ENCODE peak calls at places on chromosomes 1 and 21, in nine cellular contexts. Y is CD4-positive, CD25-positive, alpha-beta regulatory T cell; Z is thoracic aorta; O is body of pancreas; I is fibroblast of lung; P is sigmoid colon; F is Panc1; Q is transverse colon; N is neuronal stem cell. S is an unnamed sample.

GRCh38 chr21:17343055-17343454 is 169.8 kb upstream of the CXADR start:
- DNase-seq in Y (no peak), Z (no peak), O (no peak), I (peak; percentile 26), P (no peak), F (no peak), Q (no peak), N (peak; percentile 58), S (no peak)

GRCh38 chr21:29749223-29749622 is 190.6 kb downstream of the GRIK1 start:
- DNase-seq in Y (no peak), Z (no peak), O (no peak), I (no peak), P (no peak), F (no peak), Q (no peak), N (no peak), S (no peak)

GRCh38 chr1:116531917-116532316 is 38.9 kb downstream of the CD58 start:
- DNase-seq in Y (no peak), Z (no peak), O (no peak), I (no peak), P (no peak), F (no peak), Q (no peak), N (no peak), S (no peak)

GRCh38 chr1:225435487-225435886 is 7.6 kb upstream of the LBR start:
- DNase-seq in Y (no peak), Z (no peak), O (no peak), I (no peak), P (no peak), F (no peak), Q (no peak), N (no peak), S (no peak)

GRCh38 chr1:235093013-235093618 is 35.5 kb downstream of the TOMM20 start:
- DNase-seq in Y (no peak), Z (no peak), O (peak; percentile 39), I (peak; percentile 73), P (no peak), F (no peak), Q (peak; percentile 59), N (no peak), S (peak; percentile 65)

GRCh38 chr1:54376085-54377039 is 29.8 kb downstream of the SSBP3 start:
- DNase-seq in Y (no peak), Z (no peak), O (no peak), I (no peak), P (no peak), F (no peak), Q (peak; percentile 71), N (no peak), S (no peak)

GRCh38 chr1:23619299-23620188 is 60.2 kb upstream of the ID3 start:
- DNase-seq in Y (peak; percentile 91), Z (no peak), O (peak; percentile 67), I (no peak), P (no peak), F (no peak), Q (peak; percentile 85), N (no peak), S (peak; percentile 68)

GRCh38 chr1:107529511-107530149 is 388.8 kb downstream of the NTNG1 start:
- DNase-seq in Y (no peak), Z (no peak), O (peak; percentile 25), I (peak; percentile 70), P (no peak), F (peak; percentile 35), Q (peak; percentile 19), N (peak; percentile 24), S (peak; percentile 3)

GRCh38 chr1:39936724-39937491 is 18.0 kb upstream of the MFSD2A start:
- DNase-seq in Y (no peak), Z (no peak), O (no peak), I (no peak), P (no peak), F (no peak), Q (no peak), N (no peak), S (no peak)

GRCh38 chr1:228321895-228322294 is 84.7 kb downstream of the TRIM11 start:
- DNase-seq in Y (no peak), Z (no peak), O (no peak), I (no peak), P (no peak), F (no peak), Q (no peak), N (no peak), S (no peak)

GRCh38 chr1:107990606-107991005 is 25.6 kb upstream of the VAV3 start:
- DNase-seq in Y (no peak), Z (no peak), O (no peak), I (no peak), P (no peak), F (no peak), Q (no peak), N (no peak), S (no peak)

GRCh38 chr1:212485895-212486590 is 53.3 kb downstream of the NENF start:
- DNase-seq in Y (no peak), Z (peak; percentile 79), O (peak; percentile 56), I (peak; percentile 89), P (peak; percentile 83), F (peak; percentile 66), Q (peak; percentile 69), N (peak; percentile 38), S (peak; percentile 63)

GRCh38 chr1:39566441-39567137 is 10.0 kb downstream of the PABPC4 start:
- DNase-seq in Y (no peak), Z (no peak), O (peak; percentile 91), I (no peak), P (no peak), F (no peak), Q (peak; percentile 84), N (no peak), S (no peak)

GRCh38 chr1:4585705-4586104 is 68.7 kb upstream of the AJAP1 start:
- DNase-seq in Y (no peak), Z (no peak), O (no peak), I (no peak), P (no peak), F (no peak), Q (no peak), N (no peak), S (no peak)

GRCh38 chr1:55428944-55429931 is 214.1 kb upstream of the USP24 start:
- DNase-seq in Y (no peak), Z (peak; percentile 88), O (peak; percentile 19), I (peak; percentile 98), P (peak; percentile 70), F (peak; percentile 100), Q (peak; percentile 11), N (no peak), S (peak; percentile 13)

GRCh38 chr1:203453016-203453415 is 22.6 kb upstream of the PRELP start:
- DNase-seq in Y (no peak), Z (no peak), O (no peak), I (no peak), P (no peak), F (no peak), Q (no peak), N (no peak), S (no peak)

GRCh38 chr1:50357186-50357585 is 66.1 kb downstream of the DMRTA2 start:
- DNase-seq in Y (no peak), Z (no peak), O (no peak), I (no peak), P (no peak), F (no peak), Q (no peak), N (no peak), S (no peak)

GRCh38 chr1:26350701-26351590 is 3.0 kb downstream of the CRYBG2 start:
- DNase-seq in Y (no peak), Z (no peak), O (no peak), I (no peak), P (no peak), F (no peak), Q (peak; percentile 63), N (peak; percentile 65), S (no peak)

DNA sequence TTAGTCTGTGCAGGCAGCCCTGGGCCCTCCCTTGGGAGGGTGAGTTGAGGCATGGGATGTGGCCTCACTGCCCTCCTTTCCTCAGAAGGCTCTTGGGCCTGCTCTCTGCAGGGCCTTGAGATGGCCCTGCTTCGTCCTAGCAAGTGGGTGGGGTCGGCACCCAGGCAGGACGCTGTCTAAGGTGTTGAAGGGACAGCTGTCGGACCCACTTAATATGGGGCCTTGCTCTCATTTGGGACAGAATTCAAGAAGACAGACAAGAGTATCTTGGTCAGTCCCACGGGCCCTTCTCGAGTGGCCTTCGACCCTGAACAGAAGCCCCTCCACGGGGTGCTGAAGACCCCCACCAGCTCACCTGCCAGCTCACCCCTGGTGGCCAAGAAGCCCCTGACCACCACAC is 26.0 kb upstream of the PDXK start:
- DNase-seq in Y (no peak), Z (no peak), O (no peak), I (no peak), P (no peak), F (no peak), Q (no peak), N (no peak), S (no peak)
- H3K36me3 ChIP-seq in Y (peaks cover 73% of the 10 kb centered on the region), Z (peaks cover 33% of the 10 kb centered on the region), O (peaks cover 22% of the 10 kb centered on the region), I (peaks cover 18% of the 10 kb centered on the region), P (peaks cover 88% of the 10 kb centered on the region), F (no peaks in the 10 kb centered on the region), Q (no peaks in the 10 kb centered on the region), N (peaks cover 94% of the 10 kb centered on the region), S (peaks cover 53% of the 10 kb centered on the region)

GRCh38 chr21:42279341-42279871 is 35.8 kb downstream of the TFF3 start:
- DNase-seq in Y (no peak), Z (no peak), O (no peak), I (no peak), P (no peak), F (no peak), Q (no peak), N (no peak), S (no peak)

GRCh38 chr21:42279888-42280287 is 35.3 kb downstream of the TFF3 start:
- DNase-seq in Y (no peak), Z (no peak), O (no peak), I (no peak), P (no peak), F (no peak), Q (no peak), N (no peak), S (no peak)

GRCh38 chr21:42282021-42282420 is 33.2 kb downstream of the TFF3 start:
- DNase-seq in Y (no peak), Z (no peak), O (no peak), I (no peak), P (no peak), F (no peak), Q (no peak), N (no peak), S (no peak)

GRCh38 chr21:42281196-42281680 is 34.0 kb downstream of the TFF3 start:
- DNase-seq in Y (no peak), Z (no peak), O (no peak), I (no peak), P (no peak), F (no peak), Q (no peak), N (no peak), S (no peak)

GRCh38 chr21:42280356-42281195 is 34.6 kb downstream of the TFF3 start:
- DNase-seq in Y (no peak), Z (no peak), O (no peak), I (no peak), P (no peak), F (no peak), Q (no peak), N (no peak), S (no peak)
- H3K27me3 ChIP-seq in Y (no peaks in the 10 kb centered on the region), Z (no peaks in the 10 kb centered on the region), O (no peaks in the 10 kb centered on the region), I (no peaks in the 10 kb centered on the region), P (no peaks in the 10 kb centered on the region), F (no peaks in the 10 kb centered on the region), Q (no peaks in the 10 kb centered on the region), N (no peaks in the 10 kb centered on the region), S (no peaks in the 10 kb centered on the region)

GRCh38 chr1:248215880-248216279 is 15.3 kb upstream of the OR2M4 start:
- DNase-seq in Y (no peak), Z (no peak), O (no peak), I (no peak), P (no peak), F (no peak), Q (no peak), N (no peak), S (no peak)
- H3K4me1 ChIP-seq in Y (no peaks in the 10 kb centered on the region), Z (no peaks in the 10 kb centered on the region), O (no peaks in the 10 kb centered on the region), I (no peaks in the 10 kb centered on the region), P (no peaks in the 10 kb centered on the region), F (no peaks in the 10 kb centered on the region), Q (no peaks in the 10 kb centered on the region), N (no peaks in the 10 kb centered on the region), S (no peaks in the 10 kb centered on the region)

GRCh38 chr1:58660105-58660504 is 39.8 kb downstream of the MYSM1 start:
- DNase-seq in Y (no peak), Z (no peak), O (no peak), I (no peak), P (no peak), F (no peak), Q (no peak), N (no peak), S (no peak)
- H3K36me3 ChIP-seq in Y (peaks cover 84% of the 10 kb centered on the region), Z (peaks cover 19% of the 10 kb centered on the region), O (peaks cover 9% of the 10 kb centered on the region), I (peaks cover 4% of the 10 kb centered on the region), P (peaks cover 84% of the 10 kb centered on the region), F (peaks cover 64% of the 10 kb centered on the region), Q (no peaks in the 10 kb centered on the region), N (peaks cover 100% of the 10 kb centered on the region), S (peaks cover 22% of the 10 kb centered on the region)